ENCODE peak calls at places on chromosomes 13 and 19, in eight cellular contexts. F, X, U, P, B, O, Q and I are unnamed samples.

GRCh38 chr19:7928334-7928706 is 2.4 kb upstream of the CTXN1 start:
- DNase-seq in Q (no peak), B (no peak), U (no peak), X (no peak), F (no peak), P (no peak), O (no peak), I (no peak)

GRCh38 chr13:52765991-52766390 is 26.4 kb upstream of the CNMD start:
- DNase-seq in X (no peak), U (no peak), P (no peak), O (no peak), Q (no peak), B (no peak), F (no peak), I (no peak)

GRCh38 chr19:30691767-30692516 is 319.8 kb downstream of the ZNF536 start:
- DNase-seq in Q (no peak), P (no peak), X (no peak), F (no peak), B (no peak), O (no peak), U (no peak), I (no peak)

GRCh38 chr19:1018393-1018792 is 2.5 kb downstream of the TMEM259 start:
- DNase-seq in X (no peak), U (no peak), P (no peak), Q (no peak), F (no peak), O (no peak), B (no peak), I (no peak)

GRCh38 chr19:39497850-39498261 is 891 bp upstream of the DLL3 start:
- DNase-seq in B (no peak), U (peak; percentile 81), F (peak; percentile 78), X (peak; percentile 16), P (peak; percentile 81), Q (peak; percentile 91), O (no peak), I (no peak)

GRCh38 chr19:3365447-3366103 is 808 bp upstream of the NFIC start:
- DNase-seq in P (no peak), O (peak; percentile 86), Q (no peak), U (no peak), X (peak; percentile 67), B (no peak), F (no peak), I (peak; percentile 84)

GRCh38 chr13:112664501-112665203 is 25.2 kb upstream of the ATP11A start:
- DNase-seq in F (no peak), B (no peak), O (no peak), P (no peak), X (peak; percentile 94), U (no peak), Q (no peak), I (peak; percentile 48)

GRCh38 chr19:57103573-57104277 is 16.1 kb upstream of the USP29 start:
- DNase-seq in U (peak; percentile 47), Q (peak; percentile 14), X (peak; percentile 46), F (peak; percentile 21), B (peak; percentile 28), O (peak; percentile 59), P (peak; percentile 25), I (no peak)

GRCh38 chr19:57815247-57816075 is 748 bp upstream of the ZNF552 start:
- DNase-seq in O (no peak), Q (no peak), X (no peak), F (no peak), P (no peak), U (no peak), B (no peak), I (no peak)

GRCh38 chr19:13718733-13719132 is 45.6 kb upstream of the MRI1 start:
- DNase-seq in Q (peak; percentile 22), U (peak; percentile 55), F (no peak), O (no peak), B (peak; percentile 21), X (no peak), P (no peak), I (no peak)